ENCODE peak calls at places on chromosomes 3 and 15, in four cellular contexts. Q is neuronal stem cell, L is H9, K is mesendoderm. Y is an unnamed sample.
A peak's percentile ranks its signal among the peaks of the same experiment; 100 is the strongest.

GRCh38 chr3:52892625-52893311 is 4.6 kb downstream of the STIMATE start:
- DNase-seq in Q (no peak), L (no peak), K (peak; percentile 7), Y (no peak)

GRCh38 chr3:106617276-106617675 is 748.5 kb upstream of the CBLB start:
- DNase-seq in Q (no peak), L (no peak), K (no peak), Y (no peak)

GRCh38 chr3:40713795-40714194 is 189.0 kb downstream of the ZNF621 start:
- DNase-seq in Q (no peak), L (no peak), K (peak; percentile 52), Y (no peak)

GRCh38 chr15:35928847-35929246 is 382.9 kb upstream of the DPH6 start:
- DNase-seq in Q (no peak), L (no peak), K (no peak), Y (no peak)

GRCh38 chr15:87038404-87038803 is 958.7 kb downstream of the AGBL1 start:
- DNase-seq in Q (no peak), L (peak; percentile 64), K (peak; percentile 94), Y (no peak)

GRCh38 chr3:57068437-57069089 is 8.1 kb downstream of the SPATA12 start:
- DNase-seq in Q (no peak), L (no peak), K (no peak), Y (peak; percentile 88)

GRCh38 chr15:29568840-29569532 is 253.3 kb downstream of the TJP1 start:
- DNase-seq in Q (no peak), L (peak; percentile 55), K (peak; percentile 66), Y (no peak)

GRCh38 chr3:49255112-49255511 is 21.9 kb downstream of the C3orf62 start:
- DNase-seq in Q (no peak), L (no peak), K (peak; percentile 22), Y (peak; percentile 47)

GRCh38 chr3:94150113-94150512 is 87.3 kb downstream of the NSUN3 start:
- DNase-seq in Q (no peak), L (no peak), K (no peak), Y (no peak)

GRCh38 chr15:51864408-51865056 is 35.1 kb downstream of the TMOD3 start:
- DNase-seq in Q (no peak), L (peak; percentile 38), K (no peak), Y (no peak)
- H3K4ac ChIP-seq in Q (no peak overlapping the region), L (no peak overlapping the region), K (no peak overlapping the region), Y (no peak overlapping the region)

GRCh38 chr3:184761120-184761841 is 49.4 kb upstream of the MAGEF1 start:
- DNase-seq in Q (no peak), L (peak; percentile 24), K (no peak), Y (no peak)
- H3K4ac ChIP-seq in Q (no peak overlapping the region), L (no peak overlapping the region), K (no peak overlapping the region), Y (no peak overlapping the region)

GRCh38 chr3:127424766-127425504 is 137.1 kb upstream of the PRR20G start:
- DNase-seq in Q (no peak), L (peak; percentile 25), K (peak; percentile 45), Y (no peak)
- H3K4ac ChIP-seq in Q (no peak overlapping the region), L (no peak overlapping the region), K (no peak overlapping the region), Y (no peak overlapping the region)

GRCh38 chr15:98905981-98906711 is 101.4 kb downstream of the PGPEP1L start:
- DNase-seq in Q (no peak), L (no peak), K (no peak), Y (no peak)

GRCh38 chr15:98914626-98915025 is 93.0 kb downstream of the PGPEP1L start:
- DNase-seq in Q (no peak), L (no peak), K (no peak), Y (peak; percentile 90)

GRCh38 chr15:98907921-98908490 is 99.6 kb downstream of the PGPEP1L start:
- DNase-seq in Q (no peak), L (no peak), K (no peak), Y (no peak)

GRCh38 chr15:98906712-98907083 is 100.9 kb downstream of the PGPEP1L start:
- DNase-seq in Q (no peak), L (no peak), K (no peak), Y (peak; percentile 46)

GRCh38 chr15:98909968-98910885 is 97.4 kb downstream of the PGPEP1L start:
- DNase-seq in Q (no peak), L (no peak), K (no peak), Y (no peak)
- H3K4ac ChIP-seq in Q (no peak overlapping the region), L (no peak overlapping the region), K (no peak overlapping the region), Y (no peak overlapping the region)

DNA sequence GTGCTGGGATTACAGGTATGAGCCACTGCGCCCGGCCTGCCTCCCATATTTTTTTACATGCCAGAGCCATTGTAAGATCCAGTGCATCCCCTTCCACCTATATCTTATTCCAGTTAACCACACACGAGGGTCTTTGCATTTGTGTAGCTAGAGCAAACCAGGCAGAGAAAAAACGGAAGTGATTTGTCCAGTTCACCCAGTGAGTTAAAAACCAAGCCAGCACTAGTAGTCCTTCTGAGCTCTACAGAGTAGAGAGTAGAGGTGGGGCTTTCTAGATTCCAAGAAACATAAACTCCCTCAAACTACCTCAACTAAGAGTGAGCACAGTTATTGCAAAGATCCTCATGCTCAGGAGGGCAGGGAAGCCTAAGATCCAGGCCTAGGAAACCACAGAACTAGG is 34.7 kb downstream of the TMEM158 start:
- DNase-seq in Q (no peak), L (no peak), K (no peak), Y (no peak)
- H3K4ac ChIP-seq in Q (no peak overlapping the region), L (no peak overlapping the region), K (no peak overlapping the region), Y (peak overlapping the region; percentile 4)

GRCh38 chr15:98735304-98735703 is 87.0 kb downstream of the IGF1R start:
- DNase-seq in Q (no peak), L (no peak), K (no peak), Y (no peak)
- H3K4ac ChIP-seq in Q (no peak overlapping the region), L (no peak overlapping the region), K (no peak overlapping the region), Y (no peak overlapping the region)

DNA sequence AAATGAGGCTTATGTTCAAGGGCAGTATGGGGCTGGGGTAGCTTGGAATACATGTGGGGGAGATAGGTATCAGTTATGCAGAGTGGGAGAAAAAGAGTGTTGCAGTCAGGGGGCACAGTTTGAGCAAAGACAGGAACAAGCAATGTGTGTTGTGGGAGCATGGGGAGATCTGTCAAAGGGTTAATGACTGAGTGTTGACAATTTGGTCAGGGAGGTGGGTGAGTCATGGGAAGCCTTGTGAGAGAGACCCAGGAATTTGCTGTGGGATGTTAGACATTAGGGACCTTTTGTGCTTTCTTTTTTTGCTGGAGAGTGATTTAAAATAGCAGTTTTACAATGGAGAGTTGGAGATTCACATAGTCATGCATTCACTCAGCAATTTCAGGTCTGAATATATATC is 221.6 kb upstream of the NR2E3 start:
- DNase-seq in Q (no peak), L (no peak), K (peak; percentile 70), Y (peak; percentile 79)
- H3K4ac ChIP-seq in Q (no peak overlapping the region), L (no peak overlapping the region), K (no peak overlapping the region), Y (no peak overlapping the region)

GRCh38 chr15:99076555-99077308 is 28.1 kb upstream of the SYNM start:
- DNase-seq in Q (peak; percentile 69), L (peak; percentile 70), K (peak; percentile 86), Y (peak; percentile 79)
- H3K4ac ChIP-seq in Q (no peak overlapping the region), L (no peak overlapping the region), K (no peak overlapping the region), Y (no peak overlapping the region)